ENCODE peak calls at places on chromosomes 2 and 18, in four cellular contexts. A is K562, H is GM12878, T is GM23338. C is an unnamed sample.

GRCh38 chr2:235651643-235652042 is 157.8 kb downstream of the AGAP1 start:
- DNase-seq in A (no peak), H (no peak), T (no peak), C (no peak)

GRCh38 chr2:190802810-190803209 is 77.8 kb upstream of the GLS start:
- DNase-seq in A (no peak), H (no peak), T (no peak), C (no peak)

GRCh38 chr2:192544371-192544955 is 349.7 kb upstream of the TMEFF2 start:
- DNase-seq in A (no peak), H (no peak), T (no peak), C (no peak)

GRCh38 chr18:56148373-56148772 is 490.0 kb downstream of the TXNL1 start:
- DNase-seq in A (no peak), H (no peak), T (no peak), C (no peak)

GRCh38 chr2:61247204-61247812 is 85.3 kb downstream of the C2orf74 start:
- DNase-seq in A (no peak), H (no peak), T (no peak), C (no peak)

GRCh38 chr2:235860111-235860510 is 308.1 kb downstream of the GBX2 start:
- DNase-seq in A (no peak), H (no peak), T (no peak), C (no peak)

GRCh38 chr18:62812242-62812641 is 96.9 kb downstream of the PHLPP1 start:
- DNase-seq in A (no peak), H (no peak), T (no peak), C (peak)

GRCh38 chr2:186903183-186903582 is 54.2 kb upstream of the ZSWIM2 start:
- DNase-seq in A (no peak), H (no peak), T (peak), C (no peak)

GRCh38 chr18:23992119-23992940 is 22.2 kb upstream of the TTC39C start:
- DNase-seq in A (no peak), H (no peak), T (no peak), C (no peak)

GRCh38 chr2:189465076-189465475 is 23.8 kb downstream of the WDR75 start:
- DNase-seq in A (no peak), H (no peak), T (no peak), C (no peak)

GRCh38 chr2:241965931-241966412 is 96.4 kb downstream of the RTP5 start:
- DNase-seq in A (peak), H (peak), T (no peak), C (peak)

GRCh38 chr2:85324639-85325465 is 2.9 kb downstream of the TGOLN2 start:
- DNase-seq in A (no peak), H (no peak), T (no peak), C (peak)

GRCh38 chr2:74002515-74003391 is 18.0 kb downstream of the TET3 start:
- DNase-seq in A (peak), H (no peak), T (peak), C (peak)

GRCh38 chr2:64133828-64134227 is 10.4 kb downstream of the PELI1 start:
- DNase-seq in A (no peak), H (no peak), T (no peak), C (no peak)

DNA sequence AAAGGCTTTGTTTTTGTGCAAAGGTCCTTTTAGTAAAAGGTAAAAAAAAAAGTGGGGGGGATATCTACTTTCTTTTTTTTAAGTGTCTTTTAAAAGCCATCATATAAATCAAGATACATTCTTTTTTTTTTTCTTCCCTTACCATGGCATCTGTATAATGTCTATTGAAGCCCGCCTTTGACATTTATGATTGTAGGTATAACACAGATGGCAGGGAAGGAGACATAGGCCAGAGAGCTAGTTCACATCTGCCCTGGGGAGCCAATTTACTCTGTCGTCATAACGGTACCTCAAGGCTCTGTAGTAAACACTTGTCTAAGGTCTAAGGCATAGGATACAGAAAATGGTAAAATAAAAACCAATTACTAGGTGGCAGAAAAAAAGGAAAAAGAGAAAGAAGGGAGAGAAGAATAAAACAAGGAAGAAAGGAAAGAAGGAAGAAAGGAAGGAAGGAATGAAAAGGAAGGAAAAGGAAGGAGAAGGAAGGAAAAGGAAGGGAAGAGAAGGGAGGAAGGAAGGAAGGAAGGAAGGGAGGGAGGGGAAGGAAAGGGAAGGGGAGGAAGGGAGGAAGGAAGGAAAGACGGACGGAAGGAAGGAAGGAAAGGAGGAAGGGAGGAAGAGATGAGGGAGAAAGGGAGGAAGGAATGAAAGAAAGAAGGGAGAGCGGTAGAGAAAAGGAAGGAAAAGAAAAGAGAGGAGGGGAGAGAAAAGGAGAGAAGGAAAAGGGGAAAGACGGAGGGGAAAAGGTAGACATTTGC is 343.5 kb downstream of the RBM43 start:
- DNase-seq in A (no peak), H (no peak), T (no peak), C (no peak)
- TF ChIP-seq EZH2 in A (no peak), H (no peak), T (no peak), C (no peak)

DNA sequence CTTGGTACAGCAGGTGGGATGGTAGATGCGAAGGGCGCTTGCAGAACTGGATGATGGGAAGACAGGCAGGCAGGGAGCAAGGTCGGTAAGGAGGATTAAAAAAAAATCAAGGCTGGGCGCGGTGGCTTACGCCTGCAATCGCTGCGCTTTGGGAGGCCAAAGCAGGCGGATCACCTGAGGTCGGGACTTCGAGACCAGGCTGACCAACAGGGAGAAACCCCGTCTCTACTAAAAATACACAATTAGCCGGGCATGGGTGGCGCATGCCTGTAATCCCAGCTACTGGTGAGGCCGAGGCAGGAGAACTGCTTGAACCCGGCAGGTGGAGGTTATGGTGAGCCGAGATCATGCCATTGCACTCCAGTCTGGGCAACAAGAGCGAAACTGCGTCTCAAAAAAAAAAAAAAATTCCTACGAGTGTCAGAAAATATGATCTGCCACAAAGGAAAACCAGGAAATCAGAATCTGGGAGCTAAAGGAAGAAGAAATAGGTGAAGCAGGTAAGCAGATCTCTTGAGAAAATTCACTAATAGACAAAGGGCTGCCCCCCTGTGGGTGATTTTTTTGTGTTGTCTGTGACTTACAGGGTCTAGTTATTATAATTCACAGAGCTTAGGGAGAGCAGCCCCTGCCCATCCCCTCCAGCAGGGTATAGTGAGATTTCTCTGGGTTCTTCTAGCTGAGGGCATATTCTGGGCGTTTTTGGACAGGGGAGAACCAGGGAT is 46.2 kb downstream of the C2orf42 start:
- DNase-seq in A (no peak), H (no peak), T (no peak), C (no peak)
- TF ChIP-seq JUNB in A (no peak), H (no peak), T (no peak), C (no peak)

DNA sequence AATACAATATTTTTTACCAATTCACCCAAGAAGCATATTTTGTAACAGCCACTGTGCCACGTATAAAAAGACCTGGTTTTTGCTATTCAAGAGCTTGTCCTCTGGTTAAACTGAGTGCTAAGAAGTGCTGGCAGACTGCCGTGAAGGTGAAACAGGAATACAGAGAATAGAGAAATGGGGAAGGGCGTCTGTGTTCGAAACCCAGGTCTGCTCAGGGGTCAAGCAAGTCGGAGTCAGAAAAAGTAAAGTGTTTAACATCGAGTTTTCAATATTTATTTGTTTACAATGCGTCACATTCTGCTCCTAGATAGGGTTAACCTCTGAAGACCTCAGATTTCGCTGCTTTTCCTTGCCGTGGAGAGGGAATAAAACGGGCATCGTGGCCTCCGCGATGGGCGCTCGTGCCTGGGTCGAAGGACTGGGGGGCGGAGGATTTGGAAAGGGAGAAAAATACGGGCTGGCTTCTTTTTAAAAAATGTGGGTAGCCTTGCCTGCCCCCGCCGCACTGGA is 1.2 kb upstream of the SNTG2 start:
- DNase-seq in A (no peak), H (no peak), T (peak), C (no peak)
- TF ChIP-seq EZH2 in A (no peak), H (no peak), T (no peak), C (no peak)

GRCh38 chr2:39435974-39436591 is 1.0 kb downstream of the MAP4K3 start:
- DNase-seq in A (no peak), H (no peak), T (no peak), C (peak)

GRCh38 chr2:39436592-39437521 is at the start of gene MAP4K3:
- DNase-seq in A (peak), H (peak), T (peak), C (peak)

GRCh38 chr2:39435254-39435653 is 1.8 kb downstream of the MAP4K3 start:
- DNase-seq in A (peak), H (no peak), T (peak), C (no peak)

GRCh38 chr2:39434233-39434897 is 2.7 kb downstream of the MAP4K3 start:
- DNase-seq in A (no peak), H (no peak), T (no peak), C (no peak)

GRCh38 chr2:39437522-39438296 is 624 bp upstream of the MAP4K3 start:
- DNase-seq in A (peak), H (no peak), T (peak), C (peak)
- TF ChIP-seq JUNB in A (no peak), H (no peak), T (no peak), C (no peak)

DNA sequence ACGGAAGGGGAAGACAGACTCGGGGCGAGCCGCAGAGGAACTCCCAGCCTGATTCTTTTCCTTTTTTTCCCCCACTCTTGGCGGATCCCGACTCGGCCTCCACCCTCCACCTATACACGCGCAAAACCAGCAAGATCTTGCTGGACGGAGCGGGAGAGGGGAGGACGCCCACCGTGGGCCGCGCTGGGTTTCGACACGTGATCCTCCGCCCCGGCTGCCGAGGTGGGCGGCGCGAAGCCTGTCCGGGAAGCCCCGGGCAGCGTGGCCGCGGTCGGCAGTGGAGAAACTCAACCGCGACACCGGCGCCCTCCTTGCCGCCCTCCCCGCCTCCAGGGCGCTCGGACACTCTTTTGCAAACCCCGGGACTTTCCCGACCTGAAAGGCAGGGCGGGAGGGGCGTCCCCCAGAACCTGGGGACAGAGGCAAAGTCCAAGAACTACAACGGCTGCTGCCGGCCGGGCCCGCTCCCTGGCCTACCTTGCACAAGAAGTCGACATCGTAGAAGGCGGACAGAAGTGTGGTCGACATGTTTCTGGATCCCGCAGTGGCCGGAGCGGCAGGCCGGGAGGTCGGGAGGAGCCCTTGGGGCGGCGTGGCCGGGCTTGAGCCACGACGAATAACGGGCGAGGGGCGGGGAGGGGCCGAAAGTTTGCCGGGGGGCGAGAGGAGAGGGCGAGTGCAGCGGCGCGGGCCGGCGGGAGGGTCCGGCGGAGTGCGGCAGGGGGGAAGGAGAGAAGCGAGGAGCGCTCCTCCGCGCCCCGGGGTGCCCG is 433 bp downstream of the ZFP36L2 start:
- DNase-seq in A (peak), H (no peak), T (peak), C (peak)
- TF ChIP-seq EZH2 in A (no peak), H (no peak), T (no peak), C (no peak)

DNA sequence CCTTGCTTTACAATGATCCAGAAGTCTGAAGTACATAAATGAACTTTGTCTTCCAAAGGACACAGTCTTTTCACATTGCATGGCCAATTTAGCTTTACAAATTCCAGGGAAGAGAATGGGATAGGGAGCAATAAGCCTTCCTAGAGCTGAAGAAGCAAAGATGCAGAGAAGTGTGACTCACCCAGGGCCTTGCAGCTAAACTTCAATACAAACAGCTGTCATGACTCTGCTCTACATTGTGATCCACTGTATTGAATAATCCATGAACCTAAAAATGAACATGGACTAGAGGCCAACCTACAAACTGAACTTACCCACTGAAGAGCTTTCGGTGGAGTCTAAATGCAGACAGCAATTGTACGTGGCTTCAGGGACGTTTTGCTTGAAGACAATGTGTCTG is 422.3 kb downstream of the CMPK2 start:
- DNase-seq in A (no peak), H (no peak), T (no peak), C (no peak)
- TF ChIP-seq JUNB in A (no peak), H (no peak), T (no peak), C (no peak)

DNA sequence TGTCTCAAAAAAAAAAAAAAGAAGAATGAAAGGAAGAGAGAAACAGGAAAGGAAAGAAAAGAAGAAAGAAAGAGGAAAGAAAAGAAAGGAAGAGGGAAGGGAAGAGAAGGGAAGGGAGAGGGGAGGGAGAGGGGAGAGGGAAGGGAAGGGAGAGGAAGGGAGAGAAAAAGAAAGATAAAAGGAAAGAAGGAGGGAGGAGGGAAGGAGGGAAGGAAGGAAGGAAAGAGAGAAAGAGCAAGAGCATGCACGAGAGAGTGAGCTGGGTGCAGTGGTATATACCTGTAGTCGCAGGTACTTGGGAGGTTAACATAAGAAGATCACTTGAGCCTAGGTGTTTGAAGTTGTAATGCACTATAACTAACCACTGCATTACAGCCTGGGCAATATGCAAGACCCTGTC is 6.6 kb upstream of the BAZ2B start:
- DNase-seq in A (no peak), H (no peak), T (no peak), C (no peak)
- TF ChIP-seq EZH2 in A (no peak), H (no peak), T (no peak), C (no peak)

DNA sequence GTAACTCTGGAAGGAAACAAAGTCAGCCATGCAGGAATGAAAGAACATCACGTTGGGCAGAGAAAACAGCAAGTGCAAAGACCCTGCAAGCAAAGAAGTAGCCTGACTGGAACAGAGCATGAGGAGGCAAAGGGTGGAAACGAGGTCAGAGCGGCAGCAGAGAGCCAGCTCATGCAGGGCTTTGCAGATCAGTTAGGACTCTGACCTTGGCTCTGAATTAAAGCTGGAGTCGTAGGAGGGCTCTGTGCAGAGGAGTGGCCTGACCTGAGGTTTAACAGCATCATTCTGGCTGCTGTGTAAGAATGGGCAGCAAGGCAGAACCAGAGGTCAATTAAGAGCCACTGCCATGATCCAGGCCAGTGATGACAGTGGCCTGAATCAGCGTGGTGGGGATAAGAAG is 220.7 kb downstream of the PRKCE start:
- DNase-seq in A (no peak), H (no peak), T (no peak), C (no peak)
- TF ChIP-seq JUNB in A (no peak), H (no peak), T (no peak), C (no peak)

GRCh38 chr2:170819941-170820646 is 3.4 kb downstream of the GAD1 start:
- DNase-seq in A (no peak), H (no peak), T (peak), C (no peak)
- TF ChIP-seq EZH2 in A (no peak), H (no peak), T (no peak), C (no peak)

DNA sequence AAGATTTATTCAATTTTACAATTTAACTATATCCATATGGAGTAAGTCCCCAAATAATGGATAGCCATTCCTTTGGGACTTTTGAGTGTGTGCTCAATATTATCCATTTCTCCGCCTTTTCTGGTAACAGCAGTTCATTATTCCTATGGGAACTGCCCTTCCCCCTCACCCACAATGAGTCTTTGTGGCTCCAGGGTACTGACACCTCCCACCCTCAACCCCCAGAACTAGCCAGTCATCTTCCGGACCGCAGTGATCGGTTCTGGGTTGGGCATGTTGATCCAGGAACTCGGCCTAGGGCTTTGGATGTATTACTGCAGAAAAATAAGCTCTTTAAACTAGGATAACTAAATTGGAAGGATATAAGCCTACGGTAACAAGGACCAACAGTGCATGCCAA is 45.4 kb upstream of the CCDC150 start:
- DNase-seq in A (no peak), H (no peak), T (no peak), C (no peak)
- TF ChIP-seq JUNB in A (no peak), H (no peak), T (no peak), C (no peak)